ENCODE peak calls at places on chromosomes 2 and 18, in nine cellular contexts. I is AG04450, Z is thyroid gland, K is AG09309, Y is nephron progenitor cell, H is right atrium auricular region, U is Panc1, P is left lung, X is HCT116. S is an unnamed sample.

GRCh38 chr18:31040982-31041345 is 1.6 kb downstream of the DSC3 start:
- DNase-seq in I (no peak), Z (no peak), K (no peak), Y (peak), H (no peak), U (no peak), P (no peak), X (no peak), S (no peak)

GRCh38 chr18:31269508-31270074 is 48.4 kb upstream of the DSG1 start:
- DNase-seq in I (no peak), Z (no peak), K (no peak), Y (no peak), H (no peak), U (no peak), P (no peak), X (no peak), S (no peak)

GRCh38 chr2:146821836-146822316 is 1023.0 kb upstream of the ACVR2A start:
- DNase-seq in I (no peak), Z (no peak), K (no peak), Y (no peak), H (no peak), U (no peak), P (no peak), X (no peak), S (no peak)

GRCh38 chr2:83282067-83282795 is 1176.8 kb downstream of the SUCLG1 start:
- DNase-seq in I (no peak), Z (no peak), K (no peak), Y (no peak), H (no peak), U (no peak), P (no peak), X (no peak), S (no peak)

GRCh38 chr18:74774486-74774885 is 176.8 kb downstream of the ZNF407 start:
- DNase-seq in I (no peak), Z (no peak), K (no peak), Y (no peak), H (no peak), U (no peak), P (no peak), X (no peak), S (no peak)

GRCh38 chr2:3223080-3223923 is 154.3 kb downstream of the EIPR1 start:
- DNase-seq in I (peak), Z (no peak), K (no peak), Y (no peak), H (no peak), U (no peak), P (no peak), X (no peak), S (no peak)

GRCh38 chr2:150191349-150191748 is 296.1 kb downstream of the RND3 start:
- DNase-seq in I (no peak), Z (no peak), K (peak), Y (no peak), H (no peak), U (no peak), P (no peak), X (no peak), S (no peak)

GRCh38 chr2:52144588-52144987 is 1112.7 kb upstream of the NRXN1 start:
- DNase-seq in I (no peak), Z (no peak), K (no peak), Y (no peak), H (no peak), U (no peak), P (no peak), X (no peak), S (no peak)

GRCh38 chr2:3680548-3681345 is 22.6 kb upstream of the DCDC2C start:
- DNase-seq in I (no peak), Z (no peak), K (no peak), Y (no peak), H (no peak), U (no peak), P (no peak), X (no peak), S (no peak)

GRCh38 chr2:147456729-147457128 is 388.1 kb upstream of the ACVR2A start:
- DNase-seq in I (no peak), Z (no peak), K (no peak), Y (no peak), H (no peak), U (no peak), P (no peak), X (no peak), S (no peak)

DNA sequence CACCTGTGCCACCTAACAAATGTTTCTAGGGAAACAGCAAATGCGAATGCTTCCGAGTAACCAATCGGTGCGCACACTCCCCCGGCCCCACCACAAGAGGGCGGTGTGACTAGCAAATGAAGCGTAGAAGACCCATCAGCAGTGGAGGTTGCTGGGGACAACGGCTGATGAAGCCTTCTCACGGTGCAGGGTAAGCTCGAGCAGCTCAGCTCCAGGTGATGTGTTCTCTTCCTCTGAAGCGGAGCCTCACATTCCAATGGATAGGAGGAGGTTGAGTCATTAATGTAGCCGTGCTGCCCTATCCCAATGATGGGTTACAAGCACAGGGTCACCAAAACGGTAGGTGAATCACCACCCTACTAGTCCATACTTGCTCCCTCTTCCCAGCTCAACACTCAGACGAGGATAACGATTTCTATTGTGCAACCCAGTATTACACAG is 127.6 kb upstream of the TWIST2 start:
- DNase-seq in I (no peak), Z (peak), K (no peak), Y (peak), H (peak), U (no peak), P (no peak), X (peak), S (peak)
- TF ChIP-seq CTCF in I (peak), Z (peak), K (peak), Y (peak), H (peak), U (peak), P (peak), X (peak), S (peak)

DNA sequence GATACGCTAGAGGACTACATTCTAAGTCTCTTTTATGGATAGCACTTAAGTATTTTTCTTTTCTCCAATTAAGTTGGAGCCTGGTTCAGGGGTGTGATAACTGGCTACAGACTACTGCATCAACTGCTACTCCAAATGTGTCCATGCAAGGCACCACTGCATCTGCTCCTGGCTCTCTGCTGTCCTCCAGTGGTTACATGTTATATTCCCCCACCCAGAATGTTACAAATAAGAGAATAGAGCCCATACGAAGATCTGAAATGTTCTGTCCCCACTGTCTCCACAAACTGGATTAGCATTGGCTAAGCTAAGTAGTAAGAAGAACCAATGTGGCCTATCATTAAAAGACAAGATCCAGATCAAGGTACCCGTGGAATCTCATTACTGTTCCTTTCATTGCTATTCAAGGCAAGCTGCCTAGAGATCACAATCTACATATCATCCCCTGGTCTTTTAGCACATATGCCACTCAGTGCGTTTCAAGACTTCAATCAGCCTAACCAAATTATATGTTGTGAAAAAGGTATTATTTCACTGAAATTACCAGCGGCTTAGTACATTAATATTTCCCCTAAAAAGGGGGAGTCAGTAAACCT is 308.3 kb upstream of the SLC8A1 start:
- DNase-seq in I (peak), Z (no peak), K (peak), Y (peak), H (no peak), U (peak), P (no peak), X (peak), S (peak)
- TF ChIP-seq CTCF in I (peak), Z (no peak), K (peak), Y (peak), H (peak), U (peak), P (peak), X (peak), S (peak)

GRCh38 chr18:68148862-68149261 is 566.0 kb downstream of the TMX3 start:
- DNase-seq in I (no peak), Z (no peak), K (no peak), Y (no peak), H (no peak), U (no peak), P (no peak), X (no peak), S (no peak)

GRCh38 chr18:68152770-68153169 is 562.1 kb downstream of the TMX3 start:
- DNase-seq in I (no peak), Z (no peak), K (no peak), Y (no peak), H (no peak), U (no peak), P (peak), X (no peak), S (no peak)

GRCh38 chr18:68147728-68148127 is 567.2 kb downstream of the TMX3 start:
- DNase-seq in I (no peak), Z (no peak), K (no peak), Y (no peak), H (no peak), U (no peak), P (no peak), X (no peak), S (no peak)

GRCh38 chr18:68150976-68151375 is 563.9 kb downstream of the TMX3 start:
- DNase-seq in I (no peak), Z (no peak), K (no peak), Y (no peak), H (no peak), U (no peak), P (no peak), X (no peak), S (no peak)
- TF ChIP-seq CTCF in I (no peak), Z (no peak), K (no peak), Y (no peak), H (no peak), U (no peak), P (no peak), X (no peak), S (no peak)

DNA sequence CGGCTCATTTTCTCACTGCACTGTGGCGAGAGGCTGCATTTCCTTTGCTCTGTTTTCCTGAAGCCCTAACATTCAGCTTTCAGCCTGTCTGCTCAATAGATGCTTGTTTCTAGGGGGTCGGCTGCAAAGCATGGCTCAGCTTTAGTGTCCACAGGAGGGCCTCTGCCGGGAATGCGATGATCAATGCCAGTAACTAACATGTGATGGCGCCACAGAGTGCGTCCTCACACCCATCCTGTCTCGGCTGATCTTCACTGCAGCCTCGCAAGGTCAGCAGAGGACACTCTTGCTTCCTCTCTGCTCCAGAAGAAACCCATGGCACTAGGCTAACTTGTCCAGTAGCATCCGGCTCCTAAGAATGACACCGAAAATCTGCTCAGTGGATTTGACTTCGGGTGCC is 156.4 kb upstream of the PXDN start:
- DNase-seq in I (no peak), Z (no peak), K (no peak), Y (no peak), H (peak), U (no peak), P (no peak), X (no peak), S (no peak)
- TF ChIP-seq CTCF in I (no peak), Z (no peak), K (no peak), Y (peak), H (no peak), U (no peak), P (no peak), X (peak), S (peak)

S was measured in progenitor cell of endocrine pancreas.